ENCODE peak calls at places on chromosome 15, in four cellular contexts. One of them, this sample, is unnamed.

GRCh38 chr15:44796508-44796907 is 60.2 kb downstream of the TRIM69 start:
- DNase-seq in NCI-H1105: no peak
- DNase-seq in ACHN: no peak
- DNase-seq in neuronal stem cell: no peak
- DNase-seq in this sample: no peak

GRCh38 chr15:57637836-57638235 is 46.1 kb downstream of the MYZAP start:
- DNase-seq in NCI-H1105: no peak
- DNase-seq in ACHN: no peak
- DNase-seq in neuronal stem cell: no peak
- DNase-seq in this sample: no peak

GRCh38 chr15:87687176-87687890 is 569.2 kb downstream of the NTRK3 start:
- DNase-seq in NCI-H1105: no peak
- DNase-seq in neuronal stem cell: no peak
- DNase-seq in ACHN: no peak
- DNase-seq in this sample: no peak

GRCh38 chr15:99606646-99607045 is 40.9 kb downstream of the MEF2A start:
- DNase-seq in ACHN: no peak
- DNase-seq in neuronal stem cell: no peak
- DNase-seq in NCI-H1105: no peak
- DNase-seq in this sample: no peak

GRCh38 chr15:90071220-90071807 is 31.0 kb downstream of the IDH2 start:
- DNase-seq in neuronal stem cell: no peak
- DNase-seq in NCI-H1105: no peak
- DNase-seq in ACHN: peak; percentile 62
- DNase-seq in this sample: peak; percentile 46

GRCh38 chr15:69794643-69795461 is 302.9 kb downstream of the TLE3 start:
- DNase-seq in neuronal stem cell: no peak
- DNase-seq in NCI-H1105: no peak
- DNase-seq in ACHN: peak; percentile 50
- DNase-seq in this sample: no peak

GRCh38 chr15:90059208-90059985 is 42.9 kb downstream of the IDH2 start:
- DNase-seq in ACHN: no peak
- DNase-seq in NCI-H1105: no peak
- DNase-seq in neuronal stem cell: no peak
- DNase-seq in this sample: peak; percentile 15

GRCh38 chr15:25830844-25831443 is 32.2 kb downstream of the ATP10A start:
- DNase-seq in NCI-H1105: no peak
- DNase-seq in ACHN: peak; percentile 71
- DNase-seq in neuronal stem cell: no peak
- DNase-seq in this sample: no peak